ENCODE peak calls at places on chromosome 14, in ten cellular contexts. N, A, F, Z, Y, S, O, W, U and X are unnamed samples.

GRCh38 chr14:23483216-23483854 is 13.8 kb downstream of the NGDN start:
- DNase-seq in N (no peak), A (peak), F (peak), Z (no peak), Y (no peak), S (peak), O (no peak), W (peak), U (peak), X (no peak)

GRCh38 chr14:64074961-64075619 is 219.1 kb downstream of the ESR2 start:
- DNase-seq in N (no peak), A (peak), F (peak), Z (peak), Y (no peak), S (peak), O (no peak), W (no peak), U (no peak), X (no peak)

GRCh38 chr14:102255401-102256190 is 49.4 kb downstream of the MOK start:
- DNase-seq in N (no peak), A (peak), F (peak), Z (peak), Y (peak), S (peak), O (peak), W (no peak), U (no peak), X (no peak)

GRCh38 chr14:94447986-94448808 is 4.4 kb downstream of the SERPINA11 start:
- DNase-seq in N (no peak), A (no peak), F (no peak), Z (no peak), Y (no peak), S (no peak), O (no peak), W (no peak), U (no peak), X (no peak)

GRCh38 chr14:54672181-54672580 is 105.3 kb downstream of the SAMD4A start:
- DNase-seq in N (no peak), A (no peak), F (no peak), Z (no peak), Y (no peak), S (no peak), O (no peak), W (peak), U (no peak), X (peak)

GRCh38 chr14:101024686-101025085 is 121.2 kb upstream of the RTL1 start:
- DNase-seq in N (no peak), A (no peak), F (no peak), Z (no peak), Y (no peak), S (no peak), O (no peak), W (no peak), U (no peak), X (no peak)

GRCh38 chr14:22888662-22889061 is 5.6 kb downstream of the REM2 start:
- DNase-seq in N (no peak), A (no peak), F (no peak), Z (no peak), Y (no peak), S (no peak), O (no peak), W (no peak), U (no peak), X (no peak)

GRCh38 chr14:100569734-100570251 is 17.4 kb downstream of the BEGAIN start:
- DNase-seq in N (no peak), A (no peak), F (no peak), Z (no peak), Y (no peak), S (no peak), O (no peak), W (no peak), U (no peak), X (no peak)

GRCh38 chr14:31439554-31439953 is 17.8 kb downstream of the DTD2 start:
- DNase-seq in N (no peak), A (no peak), F (no peak), Z (peak), Y (no peak), S (peak), O (no peak), W (no peak), U (peak), X (no peak)

GRCh38 chr14:69592923-69593677 is 18.3 kb upstream of the SUSD6 start:
- DNase-seq in N (no peak), A (peak), F (no peak), Z (peak), Y (peak), S (peak), O (no peak), W (no peak), U (peak), X (no peak)

GRCh38 chr14:24196071-24197061 is 1.1 kb upstream of the TM9SF1 start:
- DNase-seq in N (no peak), A (peak), F (no peak), Z (peak), Y (no peak), S (peak), O (no peak), W (no peak), U (no peak), X (no peak)

GRCh38 chr14:33457617-33458016 is 493.3 kb downstream of the EGLN3 start:
- DNase-seq in N (no peak), A (no peak), F (no peak), Z (no peak), Y (no peak), S (no peak), O (no peak), W (no peak), U (no peak), X (no peak)

GRCh38 chr14:94051115-94051514 is 25.0 kb downstream of the OTUB2 start:
- DNase-seq in N (peak), A (peak), F (peak), Z (peak), Y (peak), S (peak), O (peak), W (peak), U (peak), X (peak)

GRCh38 chr14:104821229-104821945 is 20.5 kb downstream of the ZBTB42 start:
- DNase-seq in N (no peak), A (no peak), F (no peak), Z (no peak), Y (no peak), S (no peak), O (no peak), W (no peak), U (no peak), X (no peak)

GRCh38 chr14:64741961-64742360 is 37.7 kb downstream of the PLEKHG3 start:
- DNase-seq in N (no peak), A (no peak), F (no peak), Z (no peak), Y (no peak), S (no peak), O (no peak), W (no peak), U (no peak), X (no peak)

GRCh38 chr14:104280085-104280901 is 141.9 kb downstream of the KIF26A start:
- DNase-seq in N (peak), A (no peak), F (no peak), Z (no peak), Y (no peak), S (no peak), O (peak), W (no peak), U (no peak), X (peak)

GRCh38 chr14:103385994-103386491 is 828 bp downstream of the MARK3 start:
- DNase-seq in N (peak), A (peak), F (peak), Z (peak), Y (no peak), S (peak), O (no peak), W (no peak), U (peak), X (peak)

GRCh38 chr14:79476552-79476951 is 734.8 kb downstream of the DIO2 start:
- DNase-seq in N (no peak), A (no peak), F (no peak), Z (no peak), Y (no peak), S (no peak), O (no peak), W (no peak), U (no peak), X (no peak)

GRCh38 chr14:35402323-35403084 is 2.0 kb downstream of the NFKBIA start:
- DNase-seq in N (peak), A (no peak), F (no peak), Z (no peak), Y (no peak), S (peak), O (no peak), W (no peak), U (no peak), X (no peak)

GRCh38 chr14:79597561-79597960 is 613.7 kb downstream of the DIO2 start:
- DNase-seq in N (no peak), A (peak), F (peak), Z (peak), Y (no peak), S (peak), O (no peak), W (no peak), U (no peak), X (no peak)

GRCh38 chr14:92609955-92610354 is 96.4 kb downstream of the RIN3 start:
- DNase-seq in N (no peak), A (peak), F (no peak), Z (no peak), Y (no peak), S (no peak), O (no peak), W (no peak), U (no peak), X (no peak)

GRCh38 chr14:95533391-95533821 is 1.4 kb upstream of the GLRX5 start:
- DNase-seq in N (no peak), A (peak), F (peak), Z (peak), Y (no peak), S (peak), O (no peak), W (no peak), U (no peak), X (no peak)

GRCh38 chr14:94129758-94130414 is 482 bp upstream of the IFI27L2 start:
- DNase-seq in N (no peak), A (peak), F (peak), Z (peak), Y (no peak), S (peak), O (peak), W (peak), U (peak), X (peak)

GRCh38 chr14:94450722-94451090 is 1.9 kb downstream of the SERPINA11 start:
- DNase-seq in N (no peak), A (no peak), F (no peak), Z (no peak), Y (no peak), S (no peak), O (no peak), W (no peak), U (no peak), X (no peak)

GRCh38 chr14:52553002-52553670 is 500 bp downstream of the GPR137C start:
- DNase-seq in N (peak), A (no peak), F (peak), Z (peak), Y (no peak), S (peak), O (peak), W (no peak), U (no peak), X (peak)

GRCh38 chr14:74500417-74501134 is 7.0 kb downstream of the ISCA2 start:
- DNase-seq in N (peak), A (no peak), F (no peak), Z (no peak), Y (no peak), S (no peak), O (no peak), W (no peak), U (no peak), X (no peak)

GRCh38 chr14:99412122-99413061 is 68.3 kb downstream of the SETD3 start:
- DNase-seq in N (no peak), A (peak), F (no peak), Z (peak), Y (no peak), S (peak), O (no peak), W (no peak), U (no peak), X (no peak)

GRCh38 chr14:52360831-52361230 is 46.7 kb downstream of the PTGER2 start:
- DNase-seq in N (peak), A (peak), F (no peak), Z (no peak), Y (no peak), S (no peak), O (no peak), W (no peak), U (no peak), X (no peak)

GRCh38 chr14:100653409-100653808 is 66.2 kb upstream of the BEGAIN start:
- DNase-seq in N (peak), A (no peak), F (no peak), Z (no peak), Y (no peak), S (no peak), O (no peak), W (no peak), U (no peak), X (no peak)

GRCh38 chr14:74579447-74580274 is 32.4 kb downstream of the LTBP2 start:
- DNase-seq in N (no peak), A (peak), F (peak), Z (peak), Y (peak), S (peak), O (no peak), W (no peak), U (no peak), X (no peak)

GRCh38 chr14:65850429-65851145 is 438.1 kb downstream of the FUT8 start:
- DNase-seq in N (peak), A (no peak), F (no peak), Z (no peak), Y (no peak), S (no peak), O (no peak), W (no peak), U (no peak), X (peak)

GRCh38 chr14:105275267-105275946 is 25.4 kb downstream of the BRF1 start:
- DNase-seq in N (no peak), A (peak), F (peak), Z (peak), Y (peak), S (peak), O (no peak), W (no peak), U (no peak), X (no peak)

GRCh38 chr14:89564291-89564957 is 147.4 kb upstream of the FOXN3 start:
- DNase-seq in N (no peak), A (peak), F (no peak), Z (peak), Y (no peak), S (peak), O (no peak), W (no peak), U (no peak), X (no peak)